ENCODE peak calls at places on chromosome 21, in six cellular contexts. Q is cardiac fibroblast, K is IMR-90, O is neural crest cell, U is SJSA1, B is lung. Z is an unnamed sample.
A peak's percentile ranks its signal among the peaks of the same experiment; 100 is the strongest.

GRCh38 chr21:34345091-34345871 is 18.5 kb upstream of the KCNE2 start:
- DNase-seq in Q (peak; percentile 33), O (no peak), U (peak; percentile 71), B (no peak), K (peak; percentile 60), Z (no peak)

GRCh38 chr21:18902641-18903040 is 499.1 kb upstream of the TMPRSS15 start:
- DNase-seq in O (no peak), K (no peak), B (no peak), Q (no peak), U (no peak), Z (no peak)

GRCh38 chr21:17802568-17802967 is 16.6 kb downstream of the C21orf91 start:
- DNase-seq in B (no peak), K (peak; percentile 67), O (no peak), Q (peak; percentile 32), U (no peak), Z (peak; percentile 26)

GRCh38 chr21:43659136-43660000 is at the start of the genes HSF2BP and RRP1B:
- DNase-seq in B (peak; percentile 74), O (peak; percentile 72), U (peak; percentile 89), K (peak; percentile 79), Q (peak; percentile 81), Z (no peak)

GRCh38 chr21:43778469-43779335 is 2.6 kb upstream of the CSTB start:
- DNase-seq in B (no peak), Q (peak; percentile 25), K (peak; percentile 29), O (no peak), U (no peak), Z (no peak)

GRCh38 chr21:45290948-45291612 is 3.4 kb upstream of the POFUT2 start:
- DNase-seq in O (no peak), Q (peak; percentile 57), U (no peak), K (peak; percentile 58), B (no peak), Z (no peak)

GRCh38 chr21:42395302-42395701 is 550 bp downstream of the TMPRSS3 start:
- DNase-seq in O (no peak), U (no peak), K (no peak), Q (no peak), B (no peak), Z (no peak)

GRCh38 chr21:45538381-45539045 is 3.7 kb downstream of the SLC19A1 start:
- DNase-seq in U (no peak), B (no peak), Q (no peak), K (no peak), O (no peak), Z (no peak)

GRCh38 chr21:44926364-44927101 is 5.8 kb upstream of the ITGB2 start:
- DNase-seq in O (no peak), U (no peak), K (peak; percentile 29), B (no peak), Q (no peak), Z (no peak)

GRCh38 chr21:44434936-44435635 is 20.2 kb upstream of the LRRC3 start:
- DNase-seq in K (no peak), B (no peak), O (no peak), U (no peak), Q (no peak), Z (no peak)

Z was measured in HS-27A.